ENCODE peak calls at places on chromosomes 5 and 9, in nine cellular contexts. Y is PC-3; X is body of pancreas; S is naive thymus-derived CD4-positive, alpha-beta T cell; I is aorta; N is heart left ventricle; K is CD8-positive, alpha-beta memory T cell; Z is cardiac muscle cell; V is NT2/D1. R is an unnamed sample.
A peak's percentile ranks its signal among the peaks of the same experiment; 100 is the strongest.

GRCh38 chr5:139131062-139131856 is 66.9 kb downstream of the SIL1 start:
- DNase-seq in Y (no peak), X (peak; percentile 65), S (no peak), I (peak; percentile 83), N (peak; percentile 74), K (no peak), Z (peak; percentile 63), V (no peak), R (no peak)

GRCh38 chr5:756865-757345 is 27.6 kb downstream of the ZDHHC11B start:
- DNase-seq in Y (no peak), X (peak; percentile 25), S (no peak), I (peak; percentile 86), N (peak; percentile 81), K (no peak), Z (peak; percentile 10), V (no peak), R (no peak)

GRCh38 chr9:72480931-72481330 is 40.5 kb upstream of the TMC1 start:
- DNase-seq in Y (peak; percentile 51), X (no peak), S (no peak), I (no peak), N (no peak), K (no peak), Z (peak; percentile 32), V (no peak), R (no peak)

GRCh38 chr5:112146323-112146848 is 272.7 kb downstream of the EPB41L4A start:
- DNase-seq in Y (peak; percentile 26), X (no peak), S (no peak), I (no peak), N (peak; percentile 29), K (no peak), Z (peak; percentile 90), V (no peak), R (no peak)

GRCh38 chr5:10914741-10915480 is 153.9 kb upstream of the DAP start:
- DNase-seq in Y (peak; percentile 88), X (no peak), S (no peak), I (no peak), N (no peak), K (no peak), Z (no peak), V (no peak), R (no peak)

GRCh38 chr9:82124090-82124489 is 135.5 kb downstream of the SPATA31D1 start:
- DNase-seq in Y (peak; percentile 53), X (no peak), S (no peak), I (no peak), N (no peak), K (no peak), Z (peak; percentile 69), V (no peak), R (no peak)

GRCh38 chr5:76493190-76493837 is 90.2 kb downstream of the IQGAP2 start:
- DNase-seq in Y (no peak), X (no peak), S (no peak), I (no peak), N (no peak), K (no peak), Z (no peak), V (no peak), R (no peak)

GRCh38 chr5:77066823-77067442 is 20.2 kb downstream of the ZBED3 start:
- DNase-seq in Y (peak; percentile 39), X (no peak), S (no peak), I (no peak), N (peak; percentile 32), K (no peak), Z (peak; percentile 75), V (no peak), R (no peak)

GRCh38 chr9:34382879-34383278 is 6.2 kb upstream of the MYORG start:
- DNase-seq in Y (no peak), X (no peak), S (no peak), I (no peak), N (no peak), K (no peak), Z (no peak), V (no peak), R (no peak)

GRCh38 chr5:161541-162110 is 29.7 kb upstream of the LRRC14B start:
- DNase-seq in Y (no peak), X (no peak), S (no peak), I (peak; percentile 56), N (no peak), K (no peak), Z (no peak), V (no peak), R (no peak)

GRCh38 chr9:97889941-97890557 is 32.3 kb downstream of the TRMO start:
- DNase-seq in Y (peak; percentile 41), X (peak; percentile 31), S (peak; percentile 43), I (no peak), N (no peak), K (peak; percentile 46), Z (peak; percentile 41), V (no peak), R (peak; percentile 64)

GRCh38 chr5:95549030-95549429 is 5.7 kb downstream of the SKIC3 start:
- DNase-seq in Y (no peak), X (no peak), S (no peak), I (no peak), N (no peak), K (no peak), Z (no peak), V (no peak), R (no peak)

GRCh38 chr5:111563041-111563822 is 50.9 kb upstream of the STARD4 start:
- DNase-seq in Y (no peak), X (no peak), S (no peak), I (no peak), N (no peak), K (no peak), Z (peak; percentile 99), V (no peak), R (no peak)

GRCh38 chr5:9787813-9788600 is 157.9 kb upstream of the TAS2R1 start:
- DNase-seq in Y (no peak), X (no peak), S (no peak), I (no peak), N (peak; percentile 61), K (no peak), Z (peak; percentile 45), V (no peak), R (no peak)

DNA sequence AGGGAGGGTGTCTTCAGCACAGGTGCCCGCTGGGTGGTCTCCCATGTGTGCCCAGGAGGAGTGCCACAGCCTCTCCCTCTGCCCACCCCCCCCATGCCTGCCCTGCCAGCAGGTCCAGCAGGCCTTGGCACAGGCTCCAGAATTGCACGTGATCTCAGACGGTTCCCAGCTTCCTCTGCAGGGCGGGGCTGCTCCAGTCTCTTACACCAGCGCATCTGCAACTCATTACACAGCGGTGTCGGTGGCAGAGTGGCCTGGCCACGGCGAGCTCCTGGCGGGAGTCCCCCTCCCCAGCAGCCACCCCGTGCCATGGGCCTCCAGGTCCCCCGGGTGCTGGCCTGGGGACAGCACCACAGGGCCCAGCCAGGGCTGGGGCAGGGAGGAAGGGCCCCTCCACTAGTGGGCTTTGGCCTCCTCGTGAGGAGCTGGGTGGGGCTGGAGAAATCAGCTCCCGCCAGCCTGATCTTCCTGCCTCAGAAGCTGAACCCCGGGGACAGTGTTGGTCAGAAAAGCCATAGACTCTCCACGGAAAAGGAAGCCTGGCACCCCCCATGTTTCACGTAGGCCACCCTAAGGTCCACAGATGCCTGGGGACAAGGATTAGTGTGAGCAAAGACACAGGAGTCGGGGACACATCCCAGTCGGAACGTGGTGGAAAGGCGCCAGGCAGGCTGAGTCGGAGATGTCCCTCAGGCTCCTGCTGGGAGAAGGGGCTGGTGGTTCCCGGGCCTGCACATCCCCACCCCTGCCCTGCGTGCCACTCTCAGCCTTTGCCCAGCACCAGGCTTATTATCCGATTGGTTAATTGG is 40.2 kb downstream of the RXRA start:
- DNase-seq in Y (peak; percentile 33), X (peak; percentile 94), S (no peak), I (peak; percentile 95), N (peak; percentile 96), K (no peak), Z (peak; percentile 88), V (no peak), R (no peak)
- H3K4me1 ChIP-seq in Y (no peaks in the 10 kb centered on the region), X (peaks cover 60% of the 10 kb centered on the region), S (no peaks in the 10 kb centered on the region), I (no peaks in the 10 kb centered on the region), N (peaks cover 45% of the 10 kb centered on the region), K (no peaks in the 10 kb centered on the region), Z (peaks cover 6% of the 10 kb centered on the region), V (peaks cover 31% of the 10 kb centered on the region), R (no peaks in the 10 kb centered on the region)

DNA sequence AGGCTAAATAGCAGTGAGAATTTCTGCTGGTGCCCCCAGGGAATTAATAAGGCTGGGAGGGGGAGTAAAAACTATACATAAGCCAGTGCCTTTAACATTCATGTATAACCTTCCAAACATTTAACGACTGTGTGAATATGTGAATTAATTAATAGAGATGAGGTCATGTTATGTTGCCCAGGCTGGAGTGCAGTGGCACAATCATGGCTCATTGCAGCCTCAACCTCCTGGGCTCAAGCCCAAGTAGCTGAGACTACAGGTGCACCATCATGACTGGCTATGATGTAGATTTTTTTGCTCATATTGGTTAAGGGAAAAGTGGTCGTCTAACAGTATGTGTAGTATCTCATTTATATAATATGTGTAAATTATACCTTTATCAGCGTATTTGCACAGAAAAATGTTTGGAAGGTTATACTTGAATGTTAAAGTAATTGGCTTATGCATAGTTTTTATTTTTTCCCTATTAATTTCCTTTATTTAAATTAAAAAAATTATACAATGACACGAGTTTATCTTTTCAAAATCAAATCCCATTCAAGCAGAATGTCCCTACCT is 64.6 kb downstream of the EHMT1 start:
- DNase-seq in Y (no peak), X (no peak), S (no peak), I (no peak), N (no peak), K (no peak), Z (no peak), V (no peak), R (no peak)
- H3K4me1 ChIP-seq in Y (no peaks in the 10 kb centered on the region), X (peaks cover 37% of the 10 kb centered on the region), S (no peaks in the 10 kb centered on the region), I (no peaks in the 10 kb centered on the region), N (peaks cover 18% of the 10 kb centered on the region), K (peaks cover 11% of the 10 kb centered on the region), Z (peaks cover 13% of the 10 kb centered on the region), V (peaks cover 17% of the 10 kb centered on the region), R (peaks cover 13% of the 10 kb centered on the region)

GRCh38 chr5:149631506-149631905 is 50.2 kb downstream of the ARHGEF37 start:
- DNase-seq in Y (no peak), X (no peak), S (no peak), I (no peak), N (no peak), K (no peak), Z (no peak), V (no peak), R (no peak)
- H3K4me1 ChIP-seq in Y (peaks cover 29% of the 10 kb centered on the region), X (peaks cover 8% of the 10 kb centered on the region), S (no peaks in the 10 kb centered on the region), I (no peaks in the 10 kb centered on the region), N (no peaks in the 10 kb centered on the region), K (no peaks in the 10 kb centered on the region), Z (peaks cover 13% of the 10 kb centered on the region), V (peaks cover 14% of the 10 kb centered on the region), R (no peaks in the 10 kb centered on the region)

GRCh38 chr9:125888220-125888619 is 141.0 kb downstream of the PBX3 start:
- DNase-seq in Y (no peak), X (no peak), S (no peak), I (no peak), N (no peak), K (no peak), Z (peak; percentile 21), V (no peak), R (no peak)

GRCh38 chr9:125889524-125890473 is 142.6 kb downstream of the PBX3 start:
- DNase-seq in Y (peak; percentile 14), X (peak; percentile 49), S (peak; percentile 43), I (peak; percentile 79), N (peak; percentile 39), K (peak; percentile 2), Z (peak; percentile 73), V (peak; percentile 36), R (peak; percentile 26)

GRCh38 chr9:125886365-125886764 is 139.2 kb downstream of the PBX3 start:
- DNase-seq in Y (no peak), X (no peak), S (no peak), I (no peak), N (no peak), K (no peak), Z (no peak), V (no peak), R (no peak)

GRCh38 chr9:125890793-125891192 is 143.6 kb downstream of the PBX3 start:
- DNase-seq in Y (no peak), X (no peak), S (no peak), I (no peak), N (no peak), K (no peak), Z (no peak), V (no peak), R (no peak)

GRCh38 chr9:125889122-125889523 is 141.9 kb downstream of the PBX3 start:
- DNase-seq in Y (no peak), X (peak; percentile 19), S (no peak), I (peak; percentile 78), N (peak; percentile 67), K (no peak), Z (peak; percentile 42), V (no peak), R (no peak)
- H3K4me1 ChIP-seq in Y (peaks cover 9% of the 10 kb centered on the region), X (peaks cover 25% of the 10 kb centered on the region), S (peaks cover 5% of the 10 kb centered on the region), I (no peaks in the 10 kb centered on the region), N (no peaks in the 10 kb centered on the region), K (peaks cover 8% of the 10 kb centered on the region), Z (peaks cover 49% of the 10 kb centered on the region), V (peaks cover 2% of the 10 kb centered on the region), R (peaks cover 5% of the 10 kb centered on the region)